ENCODE peak calls at places on chromosomes 4 and X, in six cellular contexts. B is upper lobe of left lung, X is SK-N-SH, D is spleen, K is GM23338, S is breast epithelium. Q is an unnamed sample. For H3K4me1, the result is how much of the 10 kb centered on the place peaks cover.

GRCh38 chr4:185005209-185005819 is 13.0 kb upstream of the HELT start:
- DNase-seq in B (peak), K (peak), S (peak), X (peak), D (peak), Q (peak)

GRCh38 chr4:123265443-123265842 is 131.2 kb upstream of the SPRY1 start:
- DNase-seq in S (no peak), K (no peak), X (no peak), B (no peak), D (no peak), Q (no peak)

GRCh38 chr4:129342820-129343219 is 246.9 kb downstream of the C4orf33 start:
- DNase-seq in S (no peak), B (no peak), K (no peak), X (no peak), D (no peak), Q (no peak)

GRCh38 chr4:73690051-73690744 is 50.2 kb upstream of the CXCL8 start:
- DNase-seq in X (no peak), S (no peak), D (no peak), B (no peak), K (no peak), Q (no peak)

GRCh38 chr4:8067945-8068894 is 90.4 kb downstream of the ABLIM2 start:
- DNase-seq in S (no peak), K (no peak), B (no peak), X (no peak), D (no peak), Q (no peak)

GRCh38 chrX:40473460-40474204 is 107.1 kb upstream of the ATP6AP2 start:
- DNase-seq in S (no peak), D (no peak), K (no peak), X (no peak), B (no peak), Q (no peak)

GRCh38 chr4:128635939-128636551 is 173.5 kb upstream of the JADE1 start:
- DNase-seq in D (no peak), S (no peak), K (no peak), X (no peak), B (no peak), Q (no peak)

GRCh38 chrX:10756365-10756915 is 136.1 kb upstream of the MID1 start:
- DNase-seq in X (no peak), K (peak), D (no peak), S (no peak), B (no peak), Q (no peak)

GRCh38 chrX:13599491-13599890 is 30.1 kb downstream of the EGFL6 start:
- DNase-seq in B (no peak), D (no peak), X (no peak), K (no peak), S (no peak), Q (no peak)

GRCh38 chr4:173520921-173521473 is 9.0 kb downstream of the HAND2 start:
- DNase-seq in X (peak), S (no peak), B (no peak), K (no peak), D (no peak), Q (no peak)

GRCh38 chr4:173524218-173525117 is 5.6 kb downstream of the HAND2 start:
- DNase-seq in B (peak), X (peak), D (no peak), S (no peak), K (peak), Q (no peak)

GRCh38 chr4:173521474-173522159 is 8.4 kb downstream of the HAND2 start:
- DNase-seq in S (no peak), B (peak), X (peak), K (peak), D (no peak), Q (no peak)

GRCh38 chr4:173522160-173522873 is 7.7 kb downstream of the HAND2 start:
- DNase-seq in S (no peak), K (peak), B (peak), D (peak), X (peak), Q (peak)

DNA sequence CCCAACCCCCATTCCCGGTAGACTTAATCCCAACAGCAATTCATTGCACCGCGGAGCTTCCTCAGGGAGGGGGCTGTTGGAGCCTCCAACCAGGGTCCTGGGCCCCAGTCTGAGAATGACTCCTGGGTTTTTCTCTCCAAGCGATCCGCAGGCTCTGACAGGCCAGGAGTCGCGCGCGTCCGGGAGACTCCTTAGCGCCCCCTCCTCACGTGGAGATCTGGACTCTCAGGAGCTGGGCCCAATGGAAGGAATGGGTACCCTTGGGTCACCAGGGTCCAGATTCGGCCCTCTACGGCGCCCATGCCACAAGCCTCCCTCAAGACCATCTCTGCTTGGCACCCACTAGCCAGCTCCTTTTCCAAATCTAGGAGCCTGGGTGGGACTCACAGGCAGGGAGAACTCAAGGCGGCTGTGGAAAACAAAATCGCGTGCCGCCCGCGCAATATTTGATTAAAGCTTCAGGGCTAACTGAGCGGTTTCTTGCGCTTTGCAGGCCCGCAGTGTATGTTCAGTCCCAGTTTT is 7.1 kb downstream of the HAND2 start:
- DNase-seq in X (no peak), D (no peak), K (no peak), S (no peak), B (peak), Q (no peak)
- H3K4me1 ChIP-seq in X (under half), D (under half), K (half or more), S (under half), B (under half), Q (under half)

DNA sequence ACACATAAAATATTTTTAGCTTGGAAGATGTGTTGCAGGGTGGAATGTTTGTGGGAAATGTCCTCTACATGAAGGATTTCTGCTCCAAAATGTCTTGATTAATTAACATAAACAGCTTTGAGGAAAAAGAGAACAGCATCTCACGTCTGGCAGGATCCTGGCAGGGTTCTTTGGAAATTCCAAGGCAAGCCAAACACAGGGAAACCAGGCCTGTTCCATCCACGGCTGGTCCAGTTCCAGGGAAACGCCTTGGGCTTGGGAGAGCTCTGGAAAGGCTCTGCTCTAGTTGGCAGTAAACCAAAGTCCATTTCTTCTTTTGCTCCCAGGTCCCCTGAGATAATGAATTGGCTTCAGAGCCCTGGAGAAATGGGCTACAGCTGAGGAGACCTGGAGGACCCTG is 42.4 kb upstream of the GAB1 start:
- DNase-seq in K (no peak), S (peak), B (no peak), D (no peak), X (peak), Q (peak)
- TF ChIP-seq POLR2AphosphoS5 in K (no peak), S (peak), B (peak), D (no peak), X (peak), Q (peak)

DNA sequence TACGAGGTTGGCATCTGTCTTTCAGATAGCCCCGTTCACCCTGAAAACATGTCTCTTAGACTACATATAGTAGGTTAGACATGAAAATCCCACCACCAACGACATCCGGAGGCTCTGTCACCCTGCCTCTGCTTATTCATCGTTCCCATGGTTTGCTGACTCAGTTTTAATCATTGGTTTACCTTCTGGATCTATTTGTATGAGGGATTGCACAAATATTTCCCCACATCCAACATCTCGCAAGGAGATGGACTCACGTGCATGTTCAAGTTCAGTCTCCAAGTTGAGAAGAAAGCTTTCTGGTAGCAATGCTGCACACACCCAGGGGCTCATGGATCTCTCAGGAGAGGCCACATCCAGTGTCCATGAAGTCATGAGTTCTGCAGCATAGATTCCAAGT is 10.8 kb downstream of the CETN2 start:
- DNase-seq in X (no peak), B (no peak), K (no peak), S (no peak), D (no peak), Q (no peak)
- H3K4me1 ChIP-seq in X (under half), B (under half), K (under half), S (under half), D (under half), Q (under half)

GRCh38 chr4:766559-767283 is 59.2 kb downstream of the CPLX1 start:
- DNase-seq in D (no peak), X (peak), B (no peak), S (no peak), K (peak), Q (no peak)
- TF ChIP-seq POLR2AphosphoS5 in D (peak), X (no peak), B (no peak), S (no peak), K (peak), Q (no peak)

GRCh38 chr4:94486372-94486801 is 34.6 kb downstream of the PDLIM5 start:
- DNase-seq in K (no peak), D (no peak), X (no peak), B (no peak), S (no peak), Q (peak)
- H3K4me1 ChIP-seq in K (under half), D (under half), X (under half), B (under half), S (under half), Q (under half)

GRCh38 chr4:47530801-47531200 is 45.7 kb downstream of the ATP10D start:
- DNase-seq in D (no peak), X (no peak), B (no peak), K (no peak), S (no peak), Q (no peak)

GRCh38 chr4:47525154-47525819 is 40.2 kb downstream of the ATP10D start:
- DNase-seq in K (no peak), S (no peak), X (no peak), B (no peak), D (no peak), Q (no peak)

GRCh38 chr4:47531241-47531953 is 46.3 kb downstream of the ATP10D start:
- DNase-seq in K (peak), D (peak), S (no peak), B (no peak), X (no peak), Q (peak)

GRCh38 chr4:47528651-47529050 is 43.6 kb downstream of the ATP10D start:
- DNase-seq in S (no peak), D (no peak), X (no peak), B (no peak), K (no peak), Q (no peak)

DNA sequence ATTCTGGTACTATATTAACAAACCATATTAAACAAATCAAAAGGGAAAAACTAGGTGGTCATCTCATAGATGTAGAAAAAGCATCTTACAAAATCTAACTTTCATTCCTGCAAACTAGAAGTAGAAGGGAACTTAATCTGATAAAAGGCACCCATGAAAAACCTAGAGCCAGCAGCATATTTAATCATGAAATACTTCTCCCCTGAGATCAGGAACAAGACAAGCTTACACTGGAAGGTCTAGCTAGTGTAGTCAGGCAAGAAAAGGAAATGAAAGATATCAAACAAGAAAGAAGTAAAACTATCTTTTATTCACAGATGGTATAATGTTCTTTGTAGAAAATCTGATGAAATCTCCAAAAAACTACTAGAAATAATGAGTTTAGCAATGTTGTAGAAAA is 41.2 kb downstream of the ATP10D start:
- DNase-seq in S (no peak), X (no peak), B (no peak), D (no peak), K (no peak), Q (no peak)
- TF ChIP-seq POLR2AphosphoS5 in S (no peak), X (no peak), B (no peak), D (no peak), K (no peak), Q (no peak)

DNA sequence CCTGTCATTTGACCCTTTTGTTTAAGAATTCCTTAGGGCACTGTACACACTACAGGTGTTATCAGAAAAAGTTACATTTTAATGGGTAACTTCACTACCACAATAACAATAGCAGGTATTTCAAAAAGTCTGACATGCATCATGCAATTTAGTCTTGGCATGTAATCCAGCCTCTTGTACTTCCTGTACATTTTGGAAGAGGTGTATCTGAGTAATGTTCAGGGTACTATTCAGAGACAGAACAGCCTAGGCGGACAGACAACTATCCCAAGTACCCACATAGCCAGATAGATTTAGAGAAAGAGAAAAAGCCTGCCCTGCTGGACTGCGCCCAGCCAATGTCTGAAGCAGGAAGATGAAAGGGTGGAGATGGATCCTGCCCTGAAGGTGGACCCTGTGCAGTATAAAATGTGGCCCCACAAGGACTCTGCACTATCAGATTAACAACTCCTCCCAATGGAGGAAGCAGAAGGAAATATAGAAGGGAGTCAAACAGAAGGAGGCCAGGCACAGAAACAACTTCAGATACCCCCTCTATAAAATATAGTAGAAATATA is 8.5 kb downstream of the UGT2B7 start:
- DNase-seq in S (no peak), X (no peak), K (no peak), D (no peak), B (no peak), Q (no peak)
- H3K4me1 ChIP-seq in S (under half), X (under half), K (under half), D (under half), B (under half), Q (under half)